ENCODE peak calls at places on chromosomes 1 and 21, in four cellular contexts. One of them, this sample, is unnamed.

GRCh38 chr21:41387824-41388223 is 26.0 kb downstream of the MX2 start:
- DNase-seq in uterus: no peak
- DNase-seq in activated CD4-positive, alpha-beta T cell treated with anti-CD3 and anti-CD28 coated beads, Interleukin-2, amount 50 U/mL, for 24 hours: no peak
- DNase-seq in C1 segment of cervical spinal cord: no peak
- DNase-seq in this sample: no peak

GRCh38 chr1:21530368-21531016 is 21.3 kb downstream of the ALPL start:
- DNase-seq in uterus: no peak
- DNase-seq in activated CD4-positive, alpha-beta T cell treated with anti-CD3 and anti-CD28 coated beads, Interleukin-2, amount 50 U/mL, for 24 hours: no peak
- DNase-seq in C1 segment of cervical spinal cord: no peak
- DNase-seq in this sample: no peak

GRCh38 chr21:46397993-46398392 is 60.7 kb upstream of the DIP2A start:
- DNase-seq in uterus: no peak
- DNase-seq in activated CD4-positive, alpha-beta T cell treated with anti-CD3 and anti-CD28 coated beads, Interleukin-2, amount 50 U/mL, for 24 hours: no peak
- DNase-seq in C1 segment of cervical spinal cord: no peak
- DNase-seq in this sample: no peak

GRCh38 chr1:154407866-154408777 is 3.0 kb downstream of the IL6R start:
- DNase-seq in uterus: peak; percentile 44
- DNase-seq in activated CD4-positive, alpha-beta T cell treated with anti-CD3 and anti-CD28 coated beads, Interleukin-2, amount 50 U/mL, for 24 hours: no peak
- DNase-seq in C1 segment of cervical spinal cord: no peak
- DNase-seq in this sample: no peak

GRCh38 chr21:36446296-36446695 is 33.6 kb downstream of the CLDN14 start:
- DNase-seq in uterus: no peak
- DNase-seq in activated CD4-positive, alpha-beta T cell treated with anti-CD3 and anti-CD28 coated beads, Interleukin-2, amount 50 U/mL, for 24 hours: no peak
- DNase-seq in C1 segment of cervical spinal cord: no peak
- DNase-seq in this sample: no peak

GRCh38 chr1:50358962-50359361 is 64.3 kb downstream of the DMRTA2 start:
- DNase-seq in uterus: no peak
- DNase-seq in activated CD4-positive, alpha-beta T cell treated with anti-CD3 and anti-CD28 coated beads, Interleukin-2, amount 50 U/mL, for 24 hours: no peak
- DNase-seq in C1 segment of cervical spinal cord: no peak
- DNase-seq in this sample: no peak

GRCh38 chr21:42047821-42048613 is 23.1 kb upstream of the UMODL1 start:
- DNase-seq in uterus: peak; percentile 50
- DNase-seq in activated CD4-positive, alpha-beta T cell treated with anti-CD3 and anti-CD28 coated beads, Interleukin-2, amount 50 U/mL, for 24 hours: no peak
- DNase-seq in C1 segment of cervical spinal cord: peak; percentile 57
- DNase-seq in this sample: peak; percentile 75

GRCh38 chr1:88877382-88877825 is 14.0 kb downstream of the GTF2B start:
- DNase-seq in uterus: no peak
- DNase-seq in activated CD4-positive, alpha-beta T cell treated with anti-CD3 and anti-CD28 coated beads, Interleukin-2, amount 50 U/mL, for 24 hours: no peak
- DNase-seq in C1 segment of cervical spinal cord: no peak
- DNase-seq in this sample: no peak

GRCh38 chr1:167105150-167105840 is 11.4 kb downstream of the STYXL2 start:
- DNase-seq in uterus: no peak
- DNase-seq in activated CD4-positive, alpha-beta T cell treated with anti-CD3 and anti-CD28 coated beads, Interleukin-2, amount 50 U/mL, for 24 hours: no peak
- DNase-seq in C1 segment of cervical spinal cord: no peak
- DNase-seq in this sample: no peak

GRCh38 chr1:64090436-64090835 is 113.0 kb upstream of the UBE2U start:
- DNase-seq in uterus: no peak
- DNase-seq in activated CD4-positive, alpha-beta T cell treated with anti-CD3 and anti-CD28 coated beads, Interleukin-2, amount 50 U/mL, for 24 hours: no peak
- DNase-seq in C1 segment of cervical spinal cord: no peak
- DNase-seq in this sample: no peak

GRCh38 chr1:155073377-155074272 is 5.0 kb upstream of the EFNA3 start:
- DNase-seq in uterus: no peak
- DNase-seq in activated CD4-positive, alpha-beta T cell treated with anti-CD3 and anti-CD28 coated beads, Interleukin-2, amount 50 U/mL, for 24 hours: no peak
- DNase-seq in C1 segment of cervical spinal cord: no peak
- DNase-seq in this sample: no peak